ENCODE peak calls at places on chromosome 14, in nine cellular contexts. H is A172; T is HL-60; Y is GM20000; S is activated CD8-positive, alpha-beta memory T cell treated with anti-CD3 and anti-CD28 coated beads, Interleukin-2, amount 50 U/mL, for 48 hours; W is RWPE1; B is activated T-helper 1 cell treated with anti-CD3 and anti-CD28 coated beads, Interleukin-2, amount 50 U/mL, for 16 hours; M is HTR-8/SVneo; P is NCI-H1092 treated with DMSO at 0.1 percent for 48 hours. D is an unnamed sample.
A peak's percentile ranks its signal among the peaks of the same experiment; 100 is the strongest.

GRCh38 chr14:32205984-32206383 is 2.9 kb upstream of the RNU6-8 start:
- DNase-seq in T (no peak), H (peak; percentile 24), B (no peak), S (no peak), Y (no peak), P (no peak), M (no peak), W (no peak), D (no peak)

GRCh38 chr14:74599201-74599809 is 12.7 kb downstream of the LTBP2 start:
- DNase-seq in W (no peak), P (no peak), H (no peak), B (no peak), S (no peak), Y (no peak), T (no peak), M (no peak), D (no peak)

GRCh38 chr14:23926543-23926942 is 27.0 kb upstream of the DHRS4 start:
- DNase-seq in M (no peak), H (no peak), P (no peak), Y (no peak), W (no peak), T (no peak), B (no peak), S (no peak), D (no peak)

GRCh38 chr14:60183724-60184596 is 18.8 kb upstream of the DHRS7 start:
- DNase-seq in P (peak; percentile 77), S (no peak), W (no peak), B (no peak), M (peak; percentile 65), H (peak; percentile 42), Y (no peak), T (peak; percentile 45), D (peak; percentile 49)

GRCh38 chr14:24367506-24368214 is at the start of gene NFATC4:
- DNase-seq in B (no peak), T (no peak), P (peak; percentile 91), Y (peak; percentile 86), H (no peak), W (no peak), M (peak; percentile 74), S (no peak), D (peak; percentile 93)

GRCh38 chr14:77259025-77259715 is 11.8 kb downstream of the NGB start:
- DNase-seq in H (no peak), S (no peak), W (no peak), M (no peak), Y (no peak), T (no peak), P (no peak), B (no peak), D (no peak)

GRCh38 chr14:31401369-31401932 is 18.9 kb downstream of the HEATR5A start:
- DNase-seq in W (no peak), P (no peak), Y (no peak), T (no peak), H (no peak), M (no peak), S (no peak), B (no peak), D (no peak)

GRCh38 chr14:48527832-48528231 is 852.4 kb upstream of the MDGA2 start:
- DNase-seq in T (no peak), W (no peak), S (no peak), Y (no peak), P (no peak), M (no peak), H (no peak), B (no peak), D (no peak)